ENCODE peak calls at places on chromosomes 7 and 10, in four cellular contexts. K is hepatocyte, C is pancreas, T is body of pancreas. X is an unnamed sample. For H3K4me1 and H3K36me3, the result is how much of the 10 kb centered on the place peaks cover.

GRCh38 chr7:126578338-126578737 is 674.4 kb downstream of the GRM8 start:
- DNase-seq in K (no peak), C (no peak), T (no peak), X (no peak)

GRCh38 chr7:132755538-132756481 is 179.5 kb upstream of the PLXNA4 start:
- DNase-seq in K (no peak), C (peak), T (peak), X (peak)

GRCh38 chr7:1056006-1056784 is 11.8 kb downstream of the GPR146 start:
- DNase-seq in K (no peak), C (no peak), T (no peak), X (no peak)

GRCh38 chr7:68311958-68312357 is 1286.3 kb upstream of the AUTS2 start:
- DNase-seq in K (no peak), C (no peak), T (no peak), X (no peak)

GRCh38 chr7:127865466-127865865 is 165.8 kb downstream of the LRRC4 start:
- DNase-seq in K (peak), C (no peak), T (no peak), X (peak)

GRCh38 chr7:66537876-66538275 is 90.8 kb upstream of the KCTD7 start:
- DNase-seq in K (no peak), C (no peak), T (no peak), X (no peak)

GRCh38 chr7:130441408-130441854 is 615 bp upstream of the CEP41 start:
- DNase-seq in K (peak), C (peak), T (peak), X (peak)

GRCh38 chr10:44589931-44590330 is 205.0 kb upstream of the CXCL12 start:
- DNase-seq in K (no peak), C (no peak), T (no peak), X (no peak)

GRCh38 chr7:149292101-149292823 is 30.3 kb downstream of the ZNF783 start:
- DNase-seq in K (no peak), C (no peak), T (no peak), X (no peak)

GRCh38 chr7:123367508-123368122 is 166.8 kb downstream of the IQUB start:
- DNase-seq in K (peak), C (peak), T (peak), X (peak)

GRCh38 chr10:100672199-100672598 is 73.2 kb upstream of the PAX2 start:
- DNase-seq in K (no peak), C (no peak), T (no peak), X (no peak)

GRCh38 chr7:134154581-134155130 is 27.5 kb downstream of the LRGUK start:
- DNase-seq in K (no peak), C (no peak), T (no peak), X (no peak)

GRCh38 chr10:116620423-116621400 is at the start of gene PNLIPRP2:
- DNase-seq in K (peak), C (peak), T (peak), X (no peak)

GRCh38 chr10:124517466-124517865 is 55.8 kb downstream of the LHPP start:
- DNase-seq in K (no peak), C (no peak), T (peak), X (no peak)

GRCh38 chr10:47414752-47415519 is 30.8 kb upstream of the ZNF488 start:
- DNase-seq in K (no peak), C (no peak), T (no peak), X (no peak)

GRCh38 chr7:149254181-149254858 is 7.7 kb upstream of the ZNF783 start:
- DNase-seq in K (no peak), C (no peak), T (no peak), X (no peak)

GRCh38 chr10:26781797-26782196 is 79.0 kb downstream of the ABI1 start:
- DNase-seq in K (no peak), C (no peak), T (no peak), X (peak)

GRCh38 chr7:39260279-39260844 is 282.7 kb downstream of the POU6F2 start:
- DNase-seq in K (no peak), C (no peak), T (no peak), X (no peak)

GRCh38 chr7:99320371-99320770 is 5.3 kb upstream of the ARPC1A start:
- DNase-seq in K (no peak), C (no peak), T (no peak), X (no peak)

GRCh38 chr7:131493559-131493958 is 62.9 kb downstream of the PODXL start:
- DNase-seq in K (no peak), C (no peak), T (no peak), X (no peak)

GRCh38 chr10:35641430-35642015 is 573 bp downstream of the FZD8 start:
- DNase-seq in K (peak), C (no peak), T (no peak), X (no peak)

GRCh38 chr10:16952610-16953009 is 135.4 kb upstream of the RSU1 start:
- DNase-seq in K (no peak), C (no peak), T (no peak), X (no peak)

DNA sequence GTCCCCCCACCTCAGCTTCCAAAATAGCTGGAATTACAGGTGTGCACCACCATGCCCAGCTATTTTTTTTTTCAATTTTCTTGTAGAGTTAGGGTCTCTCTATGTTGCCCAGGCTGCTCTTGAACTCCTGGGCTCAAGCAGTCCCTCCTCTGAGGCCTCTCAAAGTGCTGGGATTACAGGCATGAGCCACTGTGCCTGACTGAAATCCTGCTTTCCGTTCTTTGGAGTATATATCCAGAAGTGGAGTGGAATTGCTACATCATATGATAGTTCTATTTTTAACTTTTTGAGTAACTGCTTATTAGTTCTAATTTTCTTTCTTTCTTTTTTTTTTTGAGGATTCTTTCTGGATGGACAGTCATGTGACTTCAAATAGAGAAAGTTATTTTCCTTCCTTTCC is 62.9 kb upstream of the ZMIZ2 start:
- DNase-seq in K (no peak), C (no peak), T (no peak), X (no peak)
- H3K4me1 ChIP-seq in K (under half), C (under half), T (under half), X (under half)

DNA sequence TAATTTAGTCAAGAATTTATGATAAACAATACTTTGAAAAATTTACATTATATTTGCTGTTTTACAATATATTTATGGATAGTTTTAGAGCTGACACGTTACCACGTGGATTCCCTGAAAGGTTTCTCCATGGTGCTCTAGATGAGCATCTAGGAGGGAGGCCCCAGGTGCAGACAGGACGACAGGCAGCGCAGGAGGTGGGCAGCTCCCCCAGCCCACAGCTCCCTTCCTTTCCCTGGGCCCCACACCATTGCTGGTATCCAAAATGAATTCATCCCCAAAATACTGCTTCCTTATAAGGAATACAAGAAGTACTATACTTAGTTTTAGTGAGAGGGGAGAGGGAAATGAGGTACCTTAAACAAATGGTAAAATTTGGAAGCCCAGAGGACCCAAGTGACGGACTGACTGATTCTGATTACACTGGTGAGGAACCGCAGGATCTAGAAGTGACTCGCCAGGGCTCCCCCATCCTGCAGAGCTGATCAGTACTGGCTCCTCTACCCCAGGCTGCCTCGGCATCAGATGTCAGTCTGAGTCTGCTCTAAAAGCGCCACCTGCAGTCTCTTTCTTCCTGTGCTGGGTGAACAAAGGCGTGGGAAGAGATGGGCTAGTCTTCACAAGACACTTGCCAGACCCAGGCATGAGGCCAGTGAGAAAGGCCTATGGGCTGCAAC is 89.2 kb downstream of the DLG5 start:
- DNase-seq in K (no peak), C (no peak), T (no peak), X (peak)
- TF ChIP-seq CTCF in K (peak), C (no peak), T (no peak), X (no peak)

GRCh38 chr7:82305347-82306005 is 138.1 kb downstream of the CACNA2D1 start:
- DNase-seq in K (no peak), C (no peak), T (no peak), X (no peak)
- H3K36me3 ChIP-seq in K (under half), C (under half), T (under half), X (under half)

GRCh38 chr10:70586348-70586930 is 16.1 kb downstream of the PRF1 start:
- DNase-seq in K (no peak), C (no peak), T (no peak), X (no peak)
- H3K4me1 ChIP-seq in K (under half), C (under half), T (under half), X (under half)

GRCh38 chr7:140689199-140690152 is 7.0 kb upstream of the NDUFB2 start:
- DNase-seq in K (no peak), C (no peak), T (no peak), X (no peak)
- TF ChIP-seq CTCF in K (no peak), C (no peak), T (no peak), X (no peak)

GRCh38 chr7:74587435-74588126 is 69.9 kb upstream of the GTF2I start:
- DNase-seq in K (peak), C (peak), T (peak), X (peak)

GRCh38 chr7:74585844-74586243 is 71.7 kb upstream of the GTF2I start:
- DNase-seq in K (no peak), C (no peak), T (no peak), X (no peak)

GRCh38 chr7:74586258-74587200 is 71.0 kb upstream of the GTF2I start:
- DNase-seq in K (no peak), C (no peak), T (no peak), X (peak)

DNA sequence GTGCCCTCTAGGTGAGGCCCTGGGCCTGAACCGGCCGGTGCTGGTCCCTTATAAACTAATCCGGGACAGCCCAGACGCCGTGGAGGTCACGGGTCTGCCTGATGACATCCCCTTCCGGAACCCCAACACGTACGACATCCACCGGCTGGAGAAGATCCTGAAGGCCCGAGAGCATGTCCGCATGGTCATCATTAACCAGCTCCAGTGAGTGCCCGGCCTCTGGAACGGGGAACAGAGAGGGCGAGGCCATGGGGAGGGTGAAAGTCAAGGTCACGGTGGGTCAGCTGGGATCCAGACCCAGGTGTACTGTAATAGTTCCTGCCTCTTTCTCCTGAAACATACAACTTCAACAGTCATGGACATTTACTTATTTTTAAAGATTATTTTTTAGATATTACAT is 66.7 kb upstream of the GTF2I start:
- DNase-seq in K (no peak), C (no peak), T (no peak), X (no peak)
- H3K36me3 ChIP-seq in K (under half), C (under half), T (under half), X (under half)

GRCh38 chr10:23402856-23403255 is 36.0 kb upstream of the OTUD1 start:
- DNase-seq in K (no peak), C (no peak), T (no peak), X (no peak)
- H3K4me1 ChIP-seq in K (under half), C (under half), T (under half), X (under half)

GRCh38 chr10:30705086-30705624 is 75.6 kb upstream of the LYZL2 start:
- DNase-seq in K (no peak), C (no peak), T (no peak), X (no peak)

GRCh38 chr10:30704016-30704600 is 74.6 kb upstream of the LYZL2 start:
- DNase-seq in K (no peak), C (no peak), T (no peak), X (no peak)

GRCh38 chr10:30702860-30703259 is 73.3 kb upstream of the LYZL2 start:
- DNase-seq in K (no peak), C (no peak), T (no peak), X (no peak)

GRCh38 chr10:30708234-30708633 is 78.7 kb upstream of the LYZL2 start:
- DNase-seq in K (no peak), C (no peak), T (no peak), X (no peak)

GRCh38 chr10:30705625-30706149 is 76.1 kb upstream of the LYZL2 start:
- DNase-seq in K (no peak), C (no peak), T (no peak), X (no peak)
- TF ChIP-seq CTCF in K (no peak), C (no peak), T (no peak), X (no peak)

GRCh38 chr10:1116051-1116450 is 59.9 kb downstream of the WDR37 start:
- DNase-seq in K (no peak), C (no peak), T (no peak), X (no peak)

GRCh38 chr10:1117651-1118050 is 61.5 kb downstream of the WDR37 start:
- DNase-seq in K (no peak), C (no peak), T (no peak), X (no peak)

GRCh38 chr10:1116696-1117254 is 60.6 kb downstream of the WDR37 start:
- DNase-seq in K (no peak), C (no peak), T (no peak), X (no peak)

GRCh38 chr10:1115262-1115955 is 59.2 kb downstream of the WDR37 start:
- DNase-seq in K (no peak), C (no peak), T (no peak), X (no peak)

DNA sequence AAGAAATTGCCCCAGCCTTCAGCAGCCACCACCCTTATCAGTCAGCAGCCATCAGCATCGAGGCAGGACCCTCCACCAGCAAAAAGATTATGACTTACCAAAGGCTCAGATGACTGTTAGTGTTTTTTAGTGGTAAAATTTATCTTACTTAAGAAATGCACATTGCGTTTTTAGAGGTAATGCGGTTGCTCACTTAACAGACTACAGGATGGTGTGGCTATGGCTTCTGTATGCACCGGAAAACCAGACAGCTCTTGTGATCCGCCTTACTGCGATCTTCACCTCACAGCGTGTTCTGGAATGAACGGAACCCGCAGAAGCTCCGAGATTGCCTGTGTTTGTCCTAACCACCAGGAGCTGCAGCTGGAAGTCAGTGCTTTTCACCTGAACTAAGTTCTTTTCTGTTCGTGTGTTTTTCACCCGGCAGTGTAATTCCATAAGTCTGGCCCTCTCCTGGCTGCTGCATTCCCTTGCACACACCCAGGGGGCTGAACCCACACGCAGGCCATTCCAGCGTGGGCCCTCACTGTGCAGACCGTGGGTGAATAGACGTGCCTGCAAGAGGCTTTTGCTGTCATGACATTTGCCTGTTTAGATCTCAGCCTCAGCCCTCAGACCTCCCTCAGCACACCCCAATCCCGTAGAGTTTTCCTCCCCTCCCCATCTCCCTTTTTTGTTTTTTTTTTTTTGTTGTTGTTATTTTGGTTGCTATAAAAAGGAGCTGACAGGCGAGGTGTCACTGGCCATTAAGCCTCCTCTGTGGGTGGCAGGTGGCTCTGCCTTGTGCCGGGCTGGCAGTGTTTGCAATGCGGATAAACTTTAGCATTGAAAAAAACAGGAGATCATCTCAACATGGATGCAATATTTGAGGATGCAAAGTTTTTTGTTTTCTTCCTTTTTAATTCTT is 58.4 kb downstream of the WDR37 start:
- DNase-seq in K (no peak), C (no peak), T (no peak), X (no peak)
- H3K36me3 ChIP-seq in K (under half), C (under half), T (under half), X (under half)

X was measured in testis.